ENCODE peak calls at places on chromosomes 13 and 19, in eight cellular contexts. One of them, this sample, is unnamed.

GRCh38 chr13:35213911-35214310 is 262.6 kb downstream of the MAB21L1 start:
- DNase-seq in RWPE1: no peak
- DNase-seq in ureter: no peak
- DNase-seq in H1: no peak
- DNase-seq in germinal center: no peak
- DNase-seq in hepatic stellate cell: no peak
- DNase-seq in glomerular endothelial cell: no peak
- DNase-seq in astrocyte of the hippocampus: no peak
- DNase-seq in this sample: no peak

GRCh38 chr13:39515231-39515630 is 87.8 kb downstream of the LHFPL6 start:
- DNase-seq in RWPE1: no peak
- DNase-seq in ureter: no peak
- DNase-seq in H1: no peak
- DNase-seq in germinal center: no peak
- DNase-seq in hepatic stellate cell: no peak
- DNase-seq in glomerular endothelial cell: no peak
- DNase-seq in astrocyte of the hippocampus: peak
- DNase-seq in this sample: no peak

GRCh38 chr13:24052547-24052981 is 108.0 kb upstream of the SPATA13 start:
- DNase-seq in RWPE1: no peak
- DNase-seq in ureter: no peak
- DNase-seq in H1: no peak
- DNase-seq in germinal center: no peak
- DNase-seq in hepatic stellate cell: peak
- DNase-seq in glomerular endothelial cell: no peak
- DNase-seq in astrocyte of the hippocampus: peak
- DNase-seq in this sample: peak

GRCh38 chr13:48571121-48571901 is 38.4 kb upstream of the RCBTB2 start:
- DNase-seq in RWPE1: no peak
- DNase-seq in ureter: no peak
- DNase-seq in H1: no peak
- DNase-seq in germinal center: no peak
- DNase-seq in hepatic stellate cell: peak
- DNase-seq in glomerular endothelial cell: no peak
- DNase-seq in astrocyte of the hippocampus: peak
- DNase-seq in this sample: peak

GRCh38 chr19:50419022-50419579 is 363 bp downstream of the SPIB start:
- DNase-seq in RWPE1: no peak
- DNase-seq in ureter: no peak
- DNase-seq in H1: no peak
- DNase-seq in germinal center: no peak
- DNase-seq in hepatic stellate cell: no peak
- DNase-seq in glomerular endothelial cell: no peak
- DNase-seq in astrocyte of the hippocampus: no peak
- DNase-seq in this sample: no peak

GRCh38 chr19:34350161-34350561 is 14.8 kb upstream of the GPI start:
- DNase-seq in RWPE1: no peak
- DNase-seq in ureter: no peak
- DNase-seq in H1: no peak
- DNase-seq in germinal center: no peak
- DNase-seq in hepatic stellate cell: no peak
- DNase-seq in glomerular endothelial cell: no peak
- DNase-seq in astrocyte of the hippocampus: no peak
- DNase-seq in this sample: no peak

GRCh38 chr19:18194554-18195238 is 1.7 kb downstream of the MPV17L2 start:
- DNase-seq in RWPE1: peak
- DNase-seq in ureter: no peak
- DNase-seq in H1: peak
- DNase-seq in germinal center: peak
- DNase-seq in hepatic stellate cell: peak
- DNase-seq in glomerular endothelial cell: no peak
- DNase-seq in astrocyte of the hippocampus: peak
- DNase-seq in this sample: peak

GRCh38 chr13:73661687-73662425 is 472.3 kb downstream of the KLF12 start:
- DNase-seq in RWPE1: no peak
- DNase-seq in ureter: no peak
- DNase-seq in H1: no peak
- DNase-seq in germinal center: no peak
- DNase-seq in hepatic stellate cell: no peak
- DNase-seq in glomerular endothelial cell: no peak
- DNase-seq in astrocyte of the hippocampus: no peak
- DNase-seq in this sample: no peak

GRCh38 chr13:100581504-100581903 is 7.1 kb downstream of the GGACT start:
- DNase-seq in RWPE1: no peak
- DNase-seq in ureter: no peak
- DNase-seq in H1: no peak
- DNase-seq in germinal center: no peak
- DNase-seq in hepatic stellate cell: no peak
- DNase-seq in glomerular endothelial cell: no peak
- DNase-seq in astrocyte of the hippocampus: no peak
- DNase-seq in this sample: no peak

GRCh38 chr19:1512671-1513491 is at the start of gene ADAMTSL5:
- DNase-seq in RWPE1: peak
- DNase-seq in ureter: no peak
- DNase-seq in H1: no peak
- DNase-seq in germinal center: peak
- DNase-seq in hepatic stellate cell: peak
- DNase-seq in glomerular endothelial cell: no peak
- DNase-seq in astrocyte of the hippocampus: peak
- DNase-seq in this sample: no peak

GRCh38 chr19:13018037-13018914 is 23.0 kb downstream of the NFIX start:
- DNase-seq in RWPE1: no peak
- DNase-seq in ureter: no peak
- DNase-seq in H1: no peak
- DNase-seq in germinal center: no peak
- DNase-seq in hepatic stellate cell: peak
- DNase-seq in glomerular endothelial cell: no peak
- DNase-seq in astrocyte of the hippocampus: peak
- DNase-seq in this sample: peak

GRCh38 chr19:46802152-46802551 is 13.8 kb upstream of the SLC1A5 start:
- DNase-seq in RWPE1: no peak
- DNase-seq in ureter: no peak
- DNase-seq in H1: no peak
- DNase-seq in germinal center: no peak
- DNase-seq in hepatic stellate cell: no peak
- DNase-seq in glomerular endothelial cell: no peak
- DNase-seq in astrocyte of the hippocampus: no peak
- DNase-seq in this sample: no peak

GRCh38 chr19:7191946-7192691 is 102.1 kb downstream of the INSR start:
- DNase-seq in RWPE1: no peak
- DNase-seq in ureter: no peak
- DNase-seq in H1: no peak
- DNase-seq in germinal center: no peak
- DNase-seq in hepatic stellate cell: no peak
- DNase-seq in glomerular endothelial cell: no peak
- DNase-seq in astrocyte of the hippocampus: no peak
- DNase-seq in this sample: no peak

GRCh38 chr13:95100525-95101121 is 200.6 kb downstream of the ABCC4 start:
- DNase-seq in RWPE1: peak
- DNase-seq in ureter: no peak
- DNase-seq in H1: no peak
- DNase-seq in germinal center: no peak
- DNase-seq in hepatic stellate cell: peak
- DNase-seq in glomerular endothelial cell: no peak
- DNase-seq in astrocyte of the hippocampus: peak
- DNase-seq in this sample: peak

GRCh38 chr13:70960841-70961443 is 852.7 kb upstream of the KLHL1 start:
- DNase-seq in RWPE1: no peak
- DNase-seq in ureter: no peak
- DNase-seq in H1: no peak
- DNase-seq in germinal center: no peak
- DNase-seq in hepatic stellate cell: no peak
- DNase-seq in glomerular endothelial cell: peak
- DNase-seq in astrocyte of the hippocampus: peak
- DNase-seq in this sample: peak

GRCh38 chr19:10852098-10852800 is 4.0 kb downstream of the C19orf38 start:
- DNase-seq in RWPE1: no peak
- DNase-seq in ureter: no peak
- DNase-seq in H1: no peak
- DNase-seq in germinal center: no peak
- DNase-seq in hepatic stellate cell: peak
- DNase-seq in glomerular endothelial cell: no peak
- DNase-seq in astrocyte of the hippocampus: peak
- DNase-seq in this sample: no peak

GRCh38 chr13:102183509-102184182 is 218.2 kb downstream of the FGF14 start:
- DNase-seq in RWPE1: no peak
- DNase-seq in ureter: no peak
- DNase-seq in H1: no peak
- DNase-seq in germinal center: no peak
- DNase-seq in hepatic stellate cell: no peak
- DNase-seq in glomerular endothelial cell: no peak
- DNase-seq in astrocyte of the hippocampus: no peak
- DNase-seq in this sample: no peak

GRCh38 chr13:105972811-105973590 is 562.5 kb downstream of the EFNB2 start:
- DNase-seq in RWPE1: no peak
- DNase-seq in ureter: no peak
- DNase-seq in H1: no peak
- DNase-seq in germinal center: no peak
- DNase-seq in hepatic stellate cell: no peak
- DNase-seq in glomerular endothelial cell: no peak
- DNase-seq in astrocyte of the hippocampus: no peak
- DNase-seq in this sample: no peak

GRCh38 chr13:45696610-45697226 is 5.4 kb upstream of the CBY2 start:
- DNase-seq in RWPE1: peak
- DNase-seq in ureter: no peak
- DNase-seq in H1: no peak
- DNase-seq in germinal center: no peak
- DNase-seq in hepatic stellate cell: no peak
- DNase-seq in glomerular endothelial cell: no peak
- DNase-seq in astrocyte of the hippocampus: no peak
- DNase-seq in this sample: no peak

GRCh38 chr19:995051-995827 is 5.0 kb upstream of the GRIN3B start:
- DNase-seq in RWPE1: no peak
- DNase-seq in ureter: no peak
- DNase-seq in H1: no peak
- DNase-seq in germinal center: no peak
- DNase-seq in hepatic stellate cell: no peak
- DNase-seq in glomerular endothelial cell: no peak
- DNase-seq in astrocyte of the hippocampus: peak
- DNase-seq in this sample: no peak

GRCh38 chr13:28805193-28805819 is 14.8 kb upstream of the MTUS2 start:
- DNase-seq in RWPE1: no peak
- DNase-seq in ureter: no peak
- DNase-seq in H1: peak
- DNase-seq in germinal center: no peak
- DNase-seq in hepatic stellate cell: no peak
- DNase-seq in glomerular endothelial cell: no peak
- DNase-seq in astrocyte of the hippocampus: no peak
- DNase-seq in this sample: peak

GRCh38 chr19:17112700-17113099 is 37.1 kb downstream of the MYO9B start:
- DNase-seq in RWPE1: no peak
- DNase-seq in ureter: no peak
- DNase-seq in H1: no peak
- DNase-seq in germinal center: no peak
- DNase-seq in hepatic stellate cell: no peak
- DNase-seq in glomerular endothelial cell: no peak
- DNase-seq in astrocyte of the hippocampus: no peak
- DNase-seq in this sample: no peak

GRCh38 chr13:74575729-74576125 is 441.5 kb upstream of the KLF12 start:
- DNase-seq in RWPE1: peak
- DNase-seq in ureter: peak
- DNase-seq in H1: peak
- DNase-seq in germinal center: no peak
- DNase-seq in hepatic stellate cell: peak
- DNase-seq in glomerular endothelial cell: no peak
- DNase-seq in astrocyte of the hippocampus: peak
- DNase-seq in this sample: peak

GRCh38 chr13:72648513-72649065 is 78.8 kb downstream of the MZT1 start:
- DNase-seq in RWPE1: no peak
- DNase-seq in ureter: no peak
- DNase-seq in H1: no peak
- DNase-seq in germinal center: no peak
- DNase-seq in hepatic stellate cell: no peak
- DNase-seq in glomerular endothelial cell: no peak
- DNase-seq in astrocyte of the hippocampus: peak
- DNase-seq in this sample: no peak

GRCh38 chr13:111938743-111939142 is 128.2 kb upstream of the SOX1 start:
- DNase-seq in RWPE1: no peak
- DNase-seq in ureter: no peak
- DNase-seq in H1: peak
- DNase-seq in germinal center: no peak
- DNase-seq in hepatic stellate cell: no peak
- DNase-seq in glomerular endothelial cell: no peak
- DNase-seq in astrocyte of the hippocampus: no peak
- DNase-seq in this sample: no peak

GRCh38 chr19:21586341-21587116 is 81.1 kb downstream of the ZNF429 start:
- DNase-seq in RWPE1: no peak
- DNase-seq in ureter: no peak
- DNase-seq in H1: peak
- DNase-seq in germinal center: no peak
- DNase-seq in hepatic stellate cell: no peak
- DNase-seq in glomerular endothelial cell: no peak
- DNase-seq in astrocyte of the hippocampus: peak
- DNase-seq in this sample: no peak

GRCh38 chr13:36981156-36981743 is 17.9 kb downstream of the ALG5 start:
- DNase-seq in RWPE1: peak
- DNase-seq in ureter: no peak
- DNase-seq in H1: no peak
- DNase-seq in germinal center: peak
- DNase-seq in hepatic stellate cell: no peak
- DNase-seq in glomerular endothelial cell: no peak
- DNase-seq in astrocyte of the hippocampus: peak
- DNase-seq in this sample: peak

GRCh38 chr19:28009696-28010095 is 1203.3 kb downstream of the UQCRFS1 start:
- DNase-seq in RWPE1: no peak
- DNase-seq in ureter: no peak
- DNase-seq in H1: no peak
- DNase-seq in germinal center: no peak
- DNase-seq in hepatic stellate cell: no peak
- DNase-seq in glomerular endothelial cell: no peak
- DNase-seq in astrocyte of the hippocampus: peak
- DNase-seq in this sample: no peak

GRCh38 chr13:33789757-33790156 is 28.2 kb upstream of the RFC3 start:
- DNase-seq in RWPE1: no peak
- DNase-seq in ureter: no peak
- DNase-seq in H1: no peak
- DNase-seq in germinal center: no peak
- DNase-seq in hepatic stellate cell: no peak
- DNase-seq in glomerular endothelial cell: no peak
- DNase-seq in astrocyte of the hippocampus: no peak
- DNase-seq in this sample: no peak

GRCh38 chr13:30718661-30719520 is 16.5 kb upstream of the ALOX5AP start:
- DNase-seq in RWPE1: peak
- DNase-seq in ureter: no peak
- DNase-seq in H1: no peak
- DNase-seq in germinal center: no peak
- DNase-seq in hepatic stellate cell: peak
- DNase-seq in glomerular endothelial cell: no peak
- DNase-seq in astrocyte of the hippocampus: peak
- DNase-seq in this sample: peak

GRCh38 chr13:27857271-27857670 is 62.5 kb upstream of the PDX1 start:
- DNase-seq in RWPE1: no peak
- DNase-seq in ureter: no peak
- DNase-seq in H1: no peak
- DNase-seq in germinal center: no peak
- DNase-seq in hepatic stellate cell: no peak
- DNase-seq in glomerular endothelial cell: no peak
- DNase-seq in astrocyte of the hippocampus: no peak
- DNase-seq in this sample: no peak

GRCh38 chr13:79589605-79590511 is 108.9 kb downstream of the NDFIP2 start:
- DNase-seq in RWPE1: peak
- DNase-seq in ureter: no peak
- DNase-seq in H1: no peak
- DNase-seq in germinal center: no peak
- DNase-seq in hepatic stellate cell: no peak
- DNase-seq in glomerular endothelial cell: no peak
- DNase-seq in astrocyte of the hippocampus: no peak
- DNase-seq in this sample: no peak

This sample was measured in lung microvascular endothelial cell.